ENCODE peak calls at places on chromosomes 5 and 9, in six cellular contexts. One of them, this sample, is unnamed.

GRCh38 chr9:134781895-134782294 is 98.7 kb upstream of the FCN2 start:
- DNase-seq in upper lobe of right lung: no peak
- DNase-seq in activated CD4-positive, alpha-beta T cell treated with anti-CD3 and anti-CD28 coated beads, Interleukin-2, amount 50 U/mL, for 1 hour: no peak
- DNase-seq in NCI-H1092 treated with DMSO at 0.1 percent for 48 hours: no peak
- DNase-seq in heart left ventricle: no peak
- DNase-seq in posterior vena cava: no peak
- DNase-seq in this sample: no peak

GRCh38 chr5:21806271-21806670 is 1046.9 kb downstream of the CDH12 start:
- DNase-seq in upper lobe of right lung: no peak
- DNase-seq in activated CD4-positive, alpha-beta T cell treated with anti-CD3 and anti-CD28 coated beads, Interleukin-2, amount 50 U/mL, for 1 hour: no peak
- DNase-seq in NCI-H1092 treated with DMSO at 0.1 percent for 48 hours: no peak
- DNase-seq in heart left ventricle: no peak
- DNase-seq in posterior vena cava: no peak
- DNase-seq in this sample: no peak

GRCh38 chr5:20245432-20245974 is 257.5 kb upstream of the CDH18 start:
- DNase-seq in upper lobe of right lung: no peak
- DNase-seq in activated CD4-positive, alpha-beta T cell treated with anti-CD3 and anti-CD28 coated beads, Interleukin-2, amount 50 U/mL, for 1 hour: no peak
- DNase-seq in NCI-H1092 treated with DMSO at 0.1 percent for 48 hours: no peak
- DNase-seq in heart left ventricle: no peak
- DNase-seq in posterior vena cava: no peak
- DNase-seq in this sample: no peak

GRCh38 chr5:105263522-105263921 is 1700.9 kb upstream of the NUDT12 start:
- DNase-seq in upper lobe of right lung: no peak
- DNase-seq in activated CD4-positive, alpha-beta T cell treated with anti-CD3 and anti-CD28 coated beads, Interleukin-2, amount 50 U/mL, for 1 hour: no peak
- DNase-seq in NCI-H1092 treated with DMSO at 0.1 percent for 48 hours: no peak
- DNase-seq in heart left ventricle: no peak
- DNase-seq in posterior vena cava: no peak
- DNase-seq in this sample: no peak

GRCh38 chr9:122814545-122814944 is 13.8 kb downstream of the PDCL start:
- DNase-seq in upper lobe of right lung: no peak
- DNase-seq in activated CD4-positive, alpha-beta T cell treated with anti-CD3 and anti-CD28 coated beads, Interleukin-2, amount 50 U/mL, for 1 hour: no peak
- DNase-seq in NCI-H1092 treated with DMSO at 0.1 percent for 48 hours: no peak
- DNase-seq in heart left ventricle: no peak
- DNase-seq in posterior vena cava: no peak
- DNase-seq in this sample: peak; percentile 80

GRCh38 chr9:130927995-130928900 is 10.8 kb downstream of the FIBCD1 start:
- DNase-seq in upper lobe of right lung: no peak
- DNase-seq in activated CD4-positive, alpha-beta T cell treated with anti-CD3 and anti-CD28 coated beads, Interleukin-2, amount 50 U/mL, for 1 hour: no peak
- DNase-seq in NCI-H1092 treated with DMSO at 0.1 percent for 48 hours: peak; percentile 55
- DNase-seq in heart left ventricle: peak; percentile 30
- DNase-seq in posterior vena cava: no peak
- DNase-seq in this sample: no peak

GRCh38 chr5:71471193-71471592 is 15.7 kb downstream of the BDP1 start:
- DNase-seq in upper lobe of right lung: no peak
- DNase-seq in activated CD4-positive, alpha-beta T cell treated with anti-CD3 and anti-CD28 coated beads, Interleukin-2, amount 50 U/mL, for 1 hour: no peak
- DNase-seq in NCI-H1092 treated with DMSO at 0.1 percent for 48 hours: no peak
- DNase-seq in heart left ventricle: no peak
- DNase-seq in posterior vena cava: no peak
- DNase-seq in this sample: no peak

GRCh38 chr9:37538099-37538498 is 38.1 kb downstream of the FBXO10 start:
- DNase-seq in upper lobe of right lung: peak; percentile 10
- DNase-seq in activated CD4-positive, alpha-beta T cell treated with anti-CD3 and anti-CD28 coated beads, Interleukin-2, amount 50 U/mL, for 1 hour: no peak
- DNase-seq in NCI-H1092 treated with DMSO at 0.1 percent for 48 hours: no peak
- DNase-seq in heart left ventricle: no peak
- DNase-seq in posterior vena cava: no peak
- DNase-seq in this sample: no peak

GRCh38 chr5:172795401-172795977 is 24.5 kb upstream of the DUSP1 start:
- DNase-seq in upper lobe of right lung: peak; percentile 83
- DNase-seq in activated CD4-positive, alpha-beta T cell treated with anti-CD3 and anti-CD28 coated beads, Interleukin-2, amount 50 U/mL, for 1 hour: no peak
- DNase-seq in NCI-H1092 treated with DMSO at 0.1 percent for 48 hours: no peak
- DNase-seq in heart left ventricle: peak; percentile 93
- DNase-seq in posterior vena cava: peak; percentile 98
- DNase-seq in this sample: no peak

GRCh38 chr9:122370869-122371467 is at the start of gene PTGS1:
- DNase-seq in upper lobe of right lung: peak; percentile 80
- DNase-seq in activated CD4-positive, alpha-beta T cell treated with anti-CD3 and anti-CD28 coated beads, Interleukin-2, amount 50 U/mL, for 1 hour: no peak
- DNase-seq in NCI-H1092 treated with DMSO at 0.1 percent for 48 hours: no peak
- DNase-seq in heart left ventricle: peak; percentile 56
- DNase-seq in posterior vena cava: peak; percentile 88
- DNase-seq in this sample: peak; percentile 57

GRCh38 chr9:133862585-133863041 is 124.5 kb upstream of the SARDH start:
- DNase-seq in upper lobe of right lung: no peak
- DNase-seq in activated CD4-positive, alpha-beta T cell treated with anti-CD3 and anti-CD28 coated beads, Interleukin-2, amount 50 U/mL, for 1 hour: no peak
- DNase-seq in NCI-H1092 treated with DMSO at 0.1 percent for 48 hours: no peak
- DNase-seq in heart left ventricle: peak; percentile 52
- DNase-seq in posterior vena cava: peak; percentile 90
- DNase-seq in this sample: peak; percentile 85

GRCh38 chr5:102823441-102823874 is 68.4 kb downstream of the PAM start:
- DNase-seq in upper lobe of right lung: no peak
- DNase-seq in activated CD4-positive, alpha-beta T cell treated with anti-CD3 and anti-CD28 coated beads, Interleukin-2, amount 50 U/mL, for 1 hour: no peak
- DNase-seq in NCI-H1092 treated with DMSO at 0.1 percent for 48 hours: no peak
- DNase-seq in heart left ventricle: no peak
- DNase-seq in posterior vena cava: no peak
- DNase-seq in this sample: no peak

GRCh38 chr5:147216552-147217154 is 18.2 kb upstream of the STK32A start:
- DNase-seq in upper lobe of right lung: no peak
- DNase-seq in activated CD4-positive, alpha-beta T cell treated with anti-CD3 and anti-CD28 coated beads, Interleukin-2, amount 50 U/mL, for 1 hour: no peak
- DNase-seq in NCI-H1092 treated with DMSO at 0.1 percent for 48 hours: no peak
- DNase-seq in heart left ventricle: no peak
- DNase-seq in posterior vena cava: no peak
- DNase-seq in this sample: no peak

GRCh38 chr9:26950521-26950920 is 3.5 kb upstream of the PLAA start:
- DNase-seq in upper lobe of right lung: no peak
- DNase-seq in activated CD4-positive, alpha-beta T cell treated with anti-CD3 and anti-CD28 coated beads, Interleukin-2, amount 50 U/mL, for 1 hour: no peak
- DNase-seq in NCI-H1092 treated with DMSO at 0.1 percent for 48 hours: no peak
- DNase-seq in heart left ventricle: no peak
- DNase-seq in posterior vena cava: no peak
- DNase-seq in this sample: no peak

GRCh38 chr9:123548749-123549545 is 192.9 kb downstream of the CRB2 start:
- DNase-seq in upper lobe of right lung: no peak
- DNase-seq in activated CD4-positive, alpha-beta T cell treated with anti-CD3 and anti-CD28 coated beads, Interleukin-2, amount 50 U/mL, for 1 hour: no peak
- DNase-seq in NCI-H1092 treated with DMSO at 0.1 percent for 48 hours: no peak
- DNase-seq in heart left ventricle: no peak
- DNase-seq in posterior vena cava: no peak
- DNase-seq in this sample: peak; percentile 97